ENCODE peak calls at places on chromosomes 5 and 9, in six cellular contexts. C is H7; W is A549; D is esophagus squamous epithelium; I is HAP-1; B is CD8-positive, alpha-beta memory T cell. K is an unnamed sample.

GRCh38 chr5:79975422-79975821 is 15.6 kb downstream of the MTX3 start:
- DNase-seq in W (no peak), C (no peak), I (no peak), B (no peak), D (no peak), K (no peak)

GRCh38 chr9:37284631-37285030 is 137.9 kb upstream of the GRHPR start:
- DNase-seq in D (no peak), C (no peak), W (no peak), I (no peak), B (no peak), K (no peak)

GRCh38 chr5:134580001-134580460 is 52.6 kb downstream of the SAR1B start:
- DNase-seq in C (peak), W (no peak), I (no peak), D (no peak), B (no peak), K (no peak)

GRCh38 chr5:88269222-88269771 is 652 bp upstream of the TMEM161B start:
- DNase-seq in I (peak), C (no peak), W (peak), D (no peak), B (no peak), K (peak)

GRCh38 chr5:141338538-141339306 is at the start of gene PCDHGA2:
- DNase-seq in W (peak), B (no peak), D (no peak), I (peak), C (peak), K (no peak)

GRCh38 chr9:128253991-128254346 is 21.8 kb downstream of the GOLGA2 start:
- DNase-seq in C (peak), B (no peak), W (no peak), D (no peak), I (no peak), K (no peak)

GRCh38 chr5:76819851-76820280 is 1.0 kb downstream of the F2RL1 start:
- DNase-seq in C (peak), W (peak), D (no peak), B (no peak), I (peak), K (no peak)

GRCh38 chr5:142023836-142024235 is 11.0 kb upstream of the GNPDA1 start:
- DNase-seq in W (no peak), B (no peak), C (no peak), D (no peak), I (no peak), K (no peak)

GRCh38 chr9:114677418-114677817 is 4.6 kb downstream of the TEX48 start:
- DNase-seq in C (no peak), I (peak), B (no peak), D (no peak), W (peak), K (no peak)

GRCh38 chr9:90029996-90030395 is 425.2 kb downstream of the GADD45G start:
- DNase-seq in B (no peak), I (no peak), D (no peak), W (no peak), C (no peak), K (no peak)

GRCh38 chr9:134443169-134444039 is 117.1 kb downstream of the RXRA start:
- DNase-seq in I (peak), D (peak), C (peak), W (peak), B (peak), K (peak)

GRCh38 chr9:108282872-108283271 is 572.9 kb downstream of the ACTL7B start:
- DNase-seq in B (no peak), I (no peak), D (no peak), C (no peak), W (no peak), K (no peak)

GRCh38 chr5:159886312-159886711 is 30.0 kb upstream of the ADRA1B start:
- DNase-seq in W (no peak), D (no peak), I (no peak), C (no peak), B (no peak), K (no peak)

GRCh38 chr5:101103874-101104273 is 200.8 kb upstream of the ST8SIA4 start:
- DNase-seq in D (no peak), I (no peak), W (peak), C (no peak), B (no peak), K (no peak)

DNA sequence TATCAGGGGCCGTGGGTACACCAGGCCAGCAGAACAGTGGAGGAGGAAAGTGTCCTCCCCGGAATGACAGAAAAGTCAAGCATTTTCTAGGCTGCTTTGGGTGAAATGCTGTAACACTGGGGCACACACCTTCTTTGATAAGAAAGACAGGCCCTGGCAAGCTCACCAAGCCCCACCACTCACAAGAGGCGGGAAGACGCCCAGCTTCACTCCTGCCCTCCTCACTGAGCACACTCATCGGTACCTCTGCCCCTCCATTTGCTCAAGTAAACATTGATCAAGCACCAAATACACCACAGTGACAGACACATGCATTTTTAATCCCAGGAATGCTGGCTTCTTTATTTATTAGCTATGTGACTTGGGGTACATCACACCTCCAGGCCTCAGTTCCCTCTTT is 43.1 kb downstream of the B4GALT1 start:
- DNase-seq in B (no peak), I (no peak), C (no peak), D (no peak), W (no peak), K (no peak)
- H3K4me3 ChIP-seq in B (no peak), I (no peak), C (no peak), D (no peak), W (no peak), K (no peak)

GRCh38 chr5:50967388-50968039 is 301.1 kb downstream of the PARP8 start:
- DNase-seq in W (no peak), I (peak), B (no peak), D (no peak), C (peak), K (no peak)

GRCh38 chr5:50968296-50969206 is 302.1 kb downstream of the PARP8 start:
- DNase-seq in I (no peak), D (no peak), B (no peak), C (no peak), W (no peak), K (no peak)

GRCh38 chr5:50966986-50967385 is 300.5 kb downstream of the PARP8 start:
- DNase-seq in D (no peak), C (no peak), W (no peak), I (no peak), B (no peak), K (no peak)

GRCh38 chr5:50965621-50966362 is 299.4 kb downstream of the PARP8 start:
- DNase-seq in W (no peak), C (peak), D (no peak), B (no peak), I (no peak), K (no peak)

DNA sequence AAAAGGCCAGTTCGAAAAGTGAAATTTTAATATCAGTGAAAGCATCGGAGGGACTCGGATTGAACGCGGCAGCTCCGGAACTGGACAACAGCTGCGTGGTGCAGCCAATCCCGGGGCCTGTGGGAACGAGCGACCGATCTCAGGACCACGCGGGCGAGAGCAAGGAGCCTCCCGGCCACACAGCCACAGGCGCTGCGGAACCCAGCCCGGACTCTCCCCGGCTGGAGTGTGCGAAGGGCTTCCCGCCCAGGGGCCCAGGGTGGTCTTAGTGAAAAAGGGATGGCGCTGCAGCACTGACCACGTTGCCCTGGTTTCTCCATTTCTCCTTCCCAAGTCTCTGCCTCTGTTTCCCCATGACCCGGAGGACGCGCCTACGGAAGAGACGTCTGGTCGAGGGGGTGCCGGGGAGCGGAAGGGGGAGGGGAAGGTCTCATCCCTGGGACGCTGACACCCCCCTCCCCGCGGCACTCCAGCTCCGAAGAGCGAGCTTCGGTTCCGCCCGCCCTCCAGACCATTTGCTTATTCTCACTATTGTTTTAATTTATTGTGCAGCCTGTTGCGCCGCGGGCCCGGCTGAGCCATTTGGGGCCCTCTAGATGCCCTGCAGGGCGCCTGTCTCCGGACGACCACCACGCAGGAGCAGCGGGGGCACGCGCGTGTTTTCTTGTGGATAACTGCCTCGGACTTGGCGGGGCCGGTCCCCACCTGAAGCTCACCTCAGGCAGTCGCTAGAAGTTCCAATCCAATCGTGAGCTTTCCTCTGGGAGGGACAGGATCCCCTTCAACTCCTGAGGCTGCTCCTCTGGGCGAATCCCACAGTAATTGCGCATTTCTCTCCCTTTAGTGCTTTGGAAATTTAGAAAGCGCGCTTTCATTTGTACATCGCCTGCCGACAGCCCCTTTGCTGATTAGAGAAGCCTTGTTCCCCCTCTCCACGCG is 303.0 kb downstream of the PARP8 start:
- DNase-seq in W (no peak), C (peak), B (no peak), I (no peak), D (no peak), K (no peak)
- H3K4me3 ChIP-seq in W (no peak), C (peak), B (no peak), I (no peak), D (peak), K (no peak)

DNA sequence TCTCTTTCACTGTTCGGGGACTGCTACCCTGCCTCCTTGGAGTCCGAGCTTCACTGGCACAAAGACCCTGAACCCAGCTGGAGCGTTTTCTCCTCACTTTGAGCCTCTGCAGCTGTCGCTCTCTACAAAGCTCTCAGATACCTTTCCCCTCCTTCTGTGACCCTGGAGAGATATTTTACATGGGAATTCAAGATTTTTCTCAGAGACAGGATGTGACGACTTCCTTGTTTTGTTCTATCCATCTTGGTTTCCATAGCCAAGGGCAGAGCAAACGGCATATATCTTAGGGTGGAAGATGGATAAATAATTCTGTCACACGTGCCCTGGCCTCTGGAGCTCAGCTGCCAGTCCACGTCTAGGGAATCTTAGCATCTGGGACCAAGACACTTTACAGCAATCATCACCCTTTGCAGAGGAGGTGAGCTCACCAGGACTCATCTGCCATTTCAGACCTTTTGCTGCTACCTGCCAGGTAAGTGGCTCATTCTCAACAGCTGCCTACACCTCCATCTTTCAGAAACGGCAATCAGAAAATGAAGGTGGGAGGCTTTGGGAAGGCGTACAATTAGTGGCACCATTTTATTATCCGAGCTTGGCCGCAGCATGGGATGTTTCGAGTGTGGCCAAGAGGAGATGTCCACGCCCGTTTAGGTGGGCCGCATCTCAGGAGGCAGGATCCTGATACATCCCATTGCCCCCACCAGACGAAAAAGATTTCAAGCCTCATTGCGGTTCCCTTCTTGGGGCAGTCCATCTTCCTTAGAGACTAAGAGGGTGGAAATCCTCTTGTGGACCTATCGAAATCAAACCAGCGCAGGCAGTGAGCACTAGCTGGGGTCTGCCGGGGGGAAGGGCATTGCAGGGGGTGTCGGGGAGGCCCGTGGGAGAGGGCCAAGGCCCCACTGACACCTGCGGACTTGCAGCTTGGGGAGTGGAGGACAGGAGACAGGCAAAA is at the start of gene BTNL9:
- DNase-seq in B (no peak), C (no peak), I (no peak), D (no peak), W (no peak), K (no peak)
- H3K4me3 ChIP-seq in B (no peak), C (no peak), I (no peak), D (no peak), W (no peak), K (no peak)

GRCh38 chr5:81016116-81016515 is 56.0 kb downstream of the RASGRF2 start:
- DNase-seq in B (no peak), W (no peak), I (peak), C (no peak), D (no peak), K (no peak)
- H3K4me3 ChIP-seq in B (no peak), W (no peak), I (no peak), C (no peak), D (no peak), K (no peak)

DNA sequence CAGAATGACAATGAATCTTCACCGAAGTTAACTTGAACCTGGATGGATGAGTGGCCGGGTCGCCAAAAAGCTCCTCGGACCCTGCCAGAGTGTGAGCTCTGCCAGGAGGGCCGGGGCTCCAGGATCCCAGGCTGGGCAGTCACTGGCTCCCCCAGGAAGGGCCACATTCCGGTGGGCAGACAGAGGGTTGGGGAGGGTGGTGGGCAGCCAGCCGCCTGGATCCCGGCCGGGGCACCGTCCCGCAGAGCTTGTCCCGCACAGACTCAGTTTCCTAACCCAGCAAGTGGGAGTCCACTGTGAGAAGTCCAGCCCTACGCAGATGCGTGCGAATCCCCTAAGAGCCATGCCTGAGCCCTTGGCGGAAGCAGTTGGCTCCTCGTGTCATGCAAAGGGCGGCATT is 10.3 kb upstream of the NOTCH1 start:
- DNase-seq in B (no peak), C (no peak), W (no peak), D (no peak), I (no peak), K (no peak)
- H3K4me3 ChIP-seq in B (no peak), C (no peak), W (no peak), D (no peak), I (no peak), K (no peak)